ENCODE peak calls at places on chromosomes 2 and 18, in four cellular contexts. N is HL-60, A is fibroblast of pulmonary artery, C is AG09309. K is an unnamed sample.

GRCh38 chr2:143691136-143691535 is 561.9 kb downstream of the ARHGAP15 start:
- DNase-seq in N (no peak), A (no peak), C (no peak), K (no peak)

GRCh38 chr2:52465267-52465666 is 1302.3 kb upstream of the CHAC2 start:
- DNase-seq in N (no peak), A (peak), C (no peak), K (no peak)

GRCh38 chr18:12839057-12839525 is 44.9 kb downstream of the PTPN2 start:
- DNase-seq in N (no peak), A (no peak), C (no peak), K (no peak)

GRCh38 chr2:8514748-8515389 is 167.0 kb upstream of the ID2 start:
- DNase-seq in N (no peak), A (no peak), C (no peak), K (no peak)

GRCh38 chr2:85838181-85838580 is 50.6 kb downstream of the ST3GAL5 start:
- DNase-seq in N (no peak), A (no peak), C (no peak), K (no peak)

GRCh38 chr2:236873666-236874065 is 212.0 kb upstream of the COPS8 start:
- DNase-seq in N (no peak), A (no peak), C (no peak), K (no peak)

GRCh38 chr2:150140777-150141176 is 346.7 kb downstream of the RND3 start:
- DNase-seq in N (no peak), A (no peak), C (no peak), K (no peak)

GRCh38 chr2:168180483-168180882 is 66.9 kb downstream of the STK39 start:
- DNase-seq in N (no peak), A (no peak), C (no peak), K (no peak)

GRCh38 chr2:176457486-176457885 is 188.2 kb downstream of the MTX2 start:
- DNase-seq in N (no peak), A (peak), C (no peak), K (no peak)

GRCh38 chr2:191682148-191682547 is 4.2 kb downstream of the NABP1 start:
- DNase-seq in N (no peak), A (no peak), C (no peak), K (no peak)

GRCh38 chr2:209638346-209638745 is 133.3 kb upstream of the UNC80 start:
- DNase-seq in N (no peak), A (peak), C (no peak), K (no peak)

GRCh38 chr2:153519260-153519875 is 40.8 kb upstream of the RPRM start:
- DNase-seq in N (no peak), A (peak), C (peak), K (peak)

GRCh38 chr2:217827430-217828201 is 175.2 kb downstream of the TNS1 start:
- DNase-seq in N (no peak), A (no peak), C (no peak), K (no peak)

GRCh38 chr2:63692002-63692606 is 103.3 kb downstream of the MDH1 start:
- DNase-seq in N (no peak), A (peak), C (no peak), K (no peak)

GRCh38 chr18:24831091-24831490 is 370.7 kb downstream of the HRH4 start:
- DNase-seq in N (no peak), A (no peak), C (no peak), K (no peak)

GRCh38 chr18:24827500-24827899 is 367.1 kb downstream of the HRH4 start:
- DNase-seq in N (no peak), A (no peak), C (no peak), K (no peak)

GRCh38 chr18:24837065-24837464 is 376.6 kb downstream of the HRH4 start:
- DNase-seq in N (no peak), A (no peak), C (peak), K (no peak)

GRCh38 chr18:24835751-24836150 is 375.3 kb downstream of the HRH4 start:
- DNase-seq in N (no peak), A (no peak), C (no peak), K (no peak)

GRCh38 chr18:24831871-24832665 is 371.6 kb downstream of the HRH4 start:
- DNase-seq in N (no peak), A (no peak), C (no peak), K (no peak)
- TF ChIP-seq CTCF in N (no peak), A (no peak), C (no peak), K (no peak)

GRCh38 chr2:61753512-61753911 is 100.3 kb downstream of the FAM161A start:
- DNase-seq in N (no peak), A (no peak), C (no peak), K (no peak)

GRCh38 chr2:61758991-61759390 is 94.9 kb downstream of the FAM161A start:
- DNase-seq in N (no peak), A (peak), C (peak), K (no peak)

GRCh38 chr2:61762292-61762691 is 91.6 kb downstream of the FAM161A start:
- DNase-seq in N (no peak), A (no peak), C (no peak), K (no peak)

GRCh38 chr2:61759718-61760117 is 94.1 kb downstream of the FAM161A start:
- DNase-seq in N (no peak), A (peak), C (no peak), K (no peak)

DNA sequence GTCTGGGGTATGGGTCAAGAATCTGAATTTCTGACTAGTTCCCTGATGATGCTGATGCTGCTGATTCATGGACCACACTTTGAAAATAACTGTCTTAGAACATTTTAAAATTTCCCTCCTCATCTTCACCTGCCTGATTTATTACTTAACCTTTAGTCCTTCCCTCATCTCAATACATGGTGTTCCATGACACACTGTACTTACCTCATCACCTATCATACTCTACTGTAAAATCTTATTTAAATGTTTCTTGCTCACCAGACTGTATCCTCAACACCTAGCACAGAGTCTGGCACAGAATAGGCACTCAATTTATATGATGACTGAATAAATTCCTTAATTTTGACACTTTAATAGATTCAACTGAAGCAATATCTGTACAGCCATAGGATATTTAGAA is 95.7 kb downstream of the FAM161A start:
- DNase-seq in N (no peak), A (no peak), C (no peak), K (no peak)
- TF ChIP-seq CTCF in N (no peak), A (no peak), C (no peak), K (no peak)

GRCh38 chr2:127067620-127068350 is 39.2 kb downstream of the BIN1 start:
- DNase-seq in N (no peak), A (peak), C (no peak), K (peak)

GRCh38 chr2:127070221-127070620 is 36.7 kb downstream of the BIN1 start:
- DNase-seq in N (no peak), A (no peak), C (no peak), K (no peak)

GRCh38 chr2:127069003-127069402 is 38.0 kb downstream of the BIN1 start:
- DNase-seq in N (no peak), A (no peak), C (no peak), K (no peak)

GRCh38 chr2:127066942-127067341 is 40.0 kb downstream of the BIN1 start:
- DNase-seq in N (no peak), A (peak), C (no peak), K (no peak)

DNA sequence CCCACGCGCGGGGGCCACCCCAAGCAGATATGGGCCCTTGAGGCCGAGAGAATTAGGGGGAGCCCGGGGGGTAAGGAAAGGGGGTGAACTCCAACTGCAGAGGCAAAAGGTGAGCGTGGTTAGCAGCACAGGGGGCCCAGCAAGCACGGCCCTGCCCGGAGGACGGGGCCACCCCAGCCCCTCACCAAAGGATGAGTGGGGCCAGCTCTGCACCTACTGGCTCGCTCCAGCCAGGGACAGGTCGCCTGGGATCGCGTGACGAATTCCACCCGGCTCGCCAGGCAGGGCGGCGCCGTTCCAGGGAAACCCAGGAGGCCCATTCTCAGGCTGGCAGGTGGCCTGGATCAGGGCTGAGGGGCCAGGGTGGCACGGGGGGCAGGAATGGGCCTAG is 38.6 kb downstream of the BIN1 start:
- DNase-seq in N (no peak), A (no peak), C (no peak), K (no peak)
- TF ChIP-seq CTCF in N (no peak), A (no peak), C (no peak), K (no peak)

GRCh38 chr18:75526038-75526437 is 98.5 kb upstream of the SMIM21 start:
- DNase-seq in N (no peak), A (no peak), C (no peak), K (no peak)

GRCh38 chr18:75524181-75524580 is 96.7 kb upstream of the SMIM21 start:
- DNase-seq in N (no peak), A (no peak), C (no peak), K (no peak)

GRCh38 chr18:75524852-75525251 is 97.3 kb upstream of the SMIM21 start:
- DNase-seq in N (no peak), A (no peak), C (no peak), K (no peak)

GRCh38 chr18:75527848-75528247 is 100.3 kb upstream of the SMIM21 start:
- DNase-seq in N (no peak), A (no peak), C (no peak), K (no peak)

GRCh38 chr18:75525331-75525730 is 97.8 kb upstream of the SMIM21 start:
- DNase-seq in N (no peak), A (no peak), C (no peak), K (no peak)
- TF ChIP-seq CTCF in N (no peak), A (no peak), C (no peak), K (no peak)

GRCh38 chr2:127025357-127026062 is 81.4 kb downstream of the BIN1 start:
- DNase-seq in N (no peak), A (peak), C (peak), K (peak)
- TF ChIP-seq CTCF in N (no peak), A (peak), C (peak), K (no peak)

K was measured in glutamatergic neuron.